ENCODE peak calls at places on chromosomes 16 and 17, in six cellular contexts. I is HCT116, T is psoas muscle, D is stomach, M is ascending aorta, P is cardiac muscle cell. A is an unnamed sample. For H3K36me3 and H3K27me3, the result is how much of the 10 kb centered on the place peaks cover.

GRCh38 chr16:57616241-57616640 is 12.2 kb upstream of the ADGRG1 start:
- DNase-seq in D (peak), I (no peak), P (no peak), T (no peak), M (no peak), A (no peak)

GRCh38 chr17:46013502-46014165 is 14.6 kb downstream of the STH start:
- DNase-seq in P (no peak), M (no peak), D (no peak), I (no peak), T (no peak), A (no peak)

GRCh38 chr17:62737513-62737912 is 70.6 kb downstream of the MARCHF10 start:
- DNase-seq in P (no peak), M (no peak), T (no peak), D (no peak), I (no peak), A (no peak)

GRCh38 chr16:89324056-89325010 is 106.8 kb downstream of the ZNF778 start:
- DNase-seq in I (no peak), M (no peak), T (no peak), P (no peak), D (no peak), A (no peak)

GRCh38 chr17:79784353-79785016 is 6.5 kb downstream of the CBX2 start:
- DNase-seq in P (no peak), I (no peak), D (no peak), T (no peak), M (no peak), A (no peak)

GRCh38 chr16:87604572-87605135 is 2.3 kb downstream of the JPH3 start:
- DNase-seq in T (no peak), P (no peak), D (no peak), I (no peak), M (no peak), A (no peak)

GRCh38 chr16:16052916-16053315 is 103.5 kb downstream of the ABCC1 start:
- DNase-seq in T (no peak), M (no peak), P (no peak), D (no peak), I (no peak), A (no peak)

GRCh38 chr17:78875738-78876597 is 27.0 kb downstream of the CEP295NL start:
- DNase-seq in T (no peak), P (no peak), I (no peak), M (no peak), D (no peak), A (no peak)

DNA sequence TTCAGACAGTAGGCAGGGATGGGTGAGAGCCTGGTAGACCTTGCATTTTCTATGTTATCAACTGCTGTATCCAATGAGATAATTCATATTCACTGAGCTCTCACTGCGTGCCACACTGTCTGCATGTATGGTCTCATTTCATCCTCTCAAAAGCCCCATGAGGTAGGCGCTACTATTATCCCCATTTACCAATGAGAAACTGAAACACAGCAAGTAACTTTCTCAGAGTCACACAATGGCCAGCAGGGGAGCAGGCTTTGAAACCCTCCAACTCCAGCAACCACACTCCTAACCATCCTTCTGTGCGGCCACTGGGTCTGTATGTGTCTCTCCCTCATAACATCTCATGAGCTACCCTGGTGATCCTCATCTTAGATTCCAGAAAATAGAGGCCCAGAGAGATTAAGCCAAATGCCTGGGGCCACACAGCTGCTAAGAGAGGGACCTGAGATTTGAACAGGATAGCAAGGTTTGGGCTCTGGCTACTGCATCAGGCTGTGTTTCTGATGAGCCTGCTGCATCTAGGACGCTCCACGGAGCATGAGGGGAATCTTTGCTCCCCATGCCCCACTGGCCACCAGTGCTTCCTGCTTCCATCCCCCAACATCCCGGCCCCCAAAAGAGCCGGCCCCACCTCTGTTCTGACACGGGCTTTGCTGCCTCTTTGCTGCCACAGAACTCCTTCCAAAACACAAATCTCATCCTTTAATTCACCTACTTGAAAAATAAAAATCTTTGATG is 3.2 kb downstream of the CCR7 start:
- DNase-seq in D (peak), M (no peak), P (no peak), I (no peak), T (no peak), A (no peak)
- TF ChIP-seq CTCF in D (no peak), M (no peak), P (peak), I (peak), T (peak), A (no peak)

GRCh38 chr17:81483862-81484194 is 28.8 kb downstream of the ACTG1 start:
- DNase-seq in M (no peak), T (no peak), I (no peak), D (no peak), P (no peak), A (no peak)

GRCh38 chr17:81484195-81484979 is 28.2 kb downstream of the ACTG1 start:
- DNase-seq in D (peak), M (peak), I (peak), P (peak), T (peak), A (peak)

GRCh38 chr17:81481815-81482505 is 30.6 kb downstream of the ACTG1 start:
- DNase-seq in P (no peak), T (no peak), M (no peak), I (no peak), D (no peak), A (no peak)

GRCh38 chr17:81482673-81483072 is 29.9 kb downstream of the ACTG1 start:
- DNase-seq in P (no peak), T (no peak), M (no peak), I (no peak), D (no peak), A (no peak)

DNA sequence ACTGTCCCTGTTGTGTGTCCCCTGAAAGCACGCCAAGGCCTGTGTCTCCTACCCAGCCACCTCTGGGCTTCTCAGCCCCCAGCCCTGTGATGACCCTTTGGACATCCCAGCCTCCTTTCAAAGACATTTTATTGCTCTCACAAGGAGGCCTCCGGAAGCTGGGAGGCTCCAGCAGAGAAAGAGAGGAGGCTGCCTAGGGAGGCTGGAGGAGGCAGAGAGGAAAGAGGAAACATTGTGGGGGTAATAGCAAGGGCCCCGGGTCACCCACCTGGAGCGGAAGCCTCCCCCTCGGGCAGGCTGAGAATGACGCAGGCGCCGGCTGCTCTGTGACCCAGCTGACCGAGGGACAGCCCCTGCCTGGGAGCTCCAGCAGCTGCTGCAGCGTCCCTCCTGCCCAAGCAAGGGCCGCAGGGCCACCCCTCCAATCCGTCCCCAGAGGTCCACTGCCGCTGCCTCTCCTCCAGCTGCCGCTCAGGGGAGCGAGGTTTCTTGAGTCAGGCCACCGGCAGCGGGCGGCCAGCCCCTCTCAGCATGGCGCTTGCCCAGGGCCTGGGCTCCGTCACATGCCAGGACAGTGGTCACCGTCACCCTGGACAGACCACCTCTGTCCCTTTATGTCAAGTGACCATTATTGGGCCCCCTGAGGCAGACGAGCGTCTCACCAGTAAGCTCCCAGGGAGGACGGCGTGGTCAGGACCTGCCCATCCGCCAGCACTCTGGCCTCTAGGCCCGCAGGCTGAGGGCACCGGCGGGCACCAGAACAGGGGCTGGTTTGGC is 29.3 kb downstream of the ACTG1 start:
- DNase-seq in T (peak), P (no peak), M (no peak), D (no peak), I (no peak), A (peak)
- H3K36me3 ChIP-seq in T (under half), P (under half), M (under half), D (under half), I (under half), A (under half)

DNA sequence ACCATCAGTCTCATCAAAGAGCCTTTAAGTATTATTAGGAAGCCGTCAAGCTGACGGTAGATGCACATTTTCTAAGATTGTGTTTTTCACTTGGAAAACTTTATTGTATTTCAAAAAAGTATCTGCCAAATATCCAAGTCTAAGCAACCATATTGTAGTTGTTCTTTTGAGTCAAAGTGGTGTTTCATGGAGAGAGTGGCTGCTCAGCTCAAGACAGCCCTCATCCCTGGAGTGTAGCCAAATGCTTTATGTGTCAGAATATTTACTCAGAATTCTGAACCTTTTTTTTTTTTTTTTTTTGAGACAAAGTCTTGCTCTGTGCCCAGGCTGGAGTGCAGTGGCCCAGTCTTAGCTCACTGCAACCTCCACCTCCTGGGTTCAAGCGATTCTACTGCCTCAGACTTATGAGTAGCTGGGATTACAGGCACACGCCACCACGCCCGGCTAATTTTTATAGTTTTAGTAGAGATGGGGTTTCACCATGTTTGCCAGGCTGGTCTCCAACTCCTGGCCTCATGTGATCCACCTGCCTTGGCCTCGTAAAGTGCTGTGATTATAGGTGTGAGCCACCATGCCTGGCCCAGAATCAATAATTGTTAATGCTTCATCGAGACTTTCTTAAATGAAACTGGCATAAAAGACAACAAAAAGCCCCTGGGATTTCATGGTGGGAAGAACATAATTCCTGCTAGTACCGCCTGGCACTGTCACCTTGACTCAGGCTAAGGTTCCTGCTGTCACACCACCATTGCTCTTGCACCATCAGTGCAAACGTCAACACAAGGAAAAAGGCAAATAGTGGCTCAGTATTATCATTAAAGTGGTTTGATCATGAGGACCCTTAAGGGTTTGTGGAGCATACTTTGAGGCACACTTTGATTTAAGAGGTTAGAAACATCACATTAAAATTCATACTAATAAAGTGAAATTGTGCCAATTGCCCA is 45.5 kb downstream of the PRKCA start:
- DNase-seq in M (no peak), I (no peak), P (no peak), D (no peak), T (no peak), A (no peak)
- H3K27me3 ChIP-seq in M (under half), I (under half), P (under half), D (under half), T (under half), A (under half)

GRCh38 chr17:57761887-57762286 is 16.8 kb upstream of the CCDC182 start:
- DNase-seq in I (no peak), M (no peak), T (no peak), P (no peak), D (no peak), A (no peak)
- TF ChIP-seq CTCF in I (no peak), M (no peak), T (no peak), P (no peak), D (no peak), A (no peak)

GRCh38 chr17:27559506-27559931 is 71.5 kb upstream of the LGALS9 start:
- DNase-seq in T (peak), P (no peak), M (no peak), D (no peak), I (no peak), A (no peak)
- H3K36me3 ChIP-seq in T (under half), P (under half), M (under half), D (under half), I (under half), A (under half)

DNA sequence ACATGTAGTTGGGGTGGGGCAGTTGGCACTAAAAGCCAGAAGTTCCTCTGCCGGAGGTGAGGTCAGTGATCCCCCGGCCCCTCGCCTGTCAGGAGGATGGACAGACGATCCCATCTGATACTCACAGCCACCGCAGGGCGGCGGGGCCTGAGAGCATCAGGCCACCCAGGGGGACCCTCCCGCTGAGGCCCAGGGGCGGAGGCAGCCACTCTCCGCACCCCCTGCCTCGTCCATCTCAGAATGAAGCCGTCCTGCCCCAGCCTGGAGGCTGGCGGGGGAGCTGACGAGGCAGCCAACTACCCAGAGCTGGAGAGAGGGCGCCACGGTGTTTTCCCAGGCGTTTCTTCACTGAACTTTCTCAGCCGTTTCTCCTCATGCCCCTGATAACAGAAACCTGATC is 22.6 kb downstream of the TPSD1 start:
- DNase-seq in P (no peak), I (no peak), T (no peak), M (no peak), D (no peak), A (no peak)
- H3K27me3 ChIP-seq in P (under half), I (under half), T (under half), M (under half), D (under half), A (under half)

A was measured in gastrocnemius medialis.